ENCODE peak calls at places on chromosome 1, in seven cellular contexts. R is HCT116, D is GM12878, J is HepG2, O is SK-N-SH, Z is endothelial cell of umbilical vein, T is WTC11. P is an unnamed sample.

GRCh38 chr1:24900985-24901781 is 28.9 kb downstream of the RUNX3 start:
- DNase-seq in R (no peak), D (no peak), J (no peak), O (no peak), Z (no peak), T (no peak), P (no peak)

GRCh38 chr1:159483501-159483900 is 44.0 kb downstream of the OR10J1 start:
- DNase-seq in R (no peak), D (no peak), J (no peak), O (no peak), Z (no peak), T (no peak), P (no peak)

GRCh38 chr1:156533568-156534220 is 33.1 kb upstream of the MEF2D start:
- DNase-seq in R (no peak), D (no peak), J (no peak), O (no peak), Z (no peak), T (no peak), P (no peak)

GRCh38 chr1:97920275-97920831 is 481 bp downstream of the DPYD start:
- DNase-seq in R (no peak), D (no peak), J (peak), O (no peak), Z (peak), T (no peak), P (no peak)

GRCh38 chr1:52191395-52191965 is 49.6 kb downstream of the ZFYVE9 start:
- DNase-seq in R (no peak), D (no peak), J (no peak), O (no peak), Z (no peak), T (no peak), P (no peak)

GRCh38 chr1:243539636-243540035 is 283.8 kb downstream of the SDCCAG8 start:
- DNase-seq in R (no peak), D (no peak), J (no peak), O (no peak), Z (no peak), T (no peak), P (no peak)

GRCh38 chr1:109579496-109579895 is 31.1 kb downstream of the GNAI3 start:
- DNase-seq in R (no peak), D (no peak), J (no peak), O (no peak), Z (no peak), T (no peak), P (no peak)

GRCh38 chr1:165837838-165838364 is 10.5 kb downstream of the UCK2 start:
- DNase-seq in R (no peak), D (no peak), J (no peak), O (no peak), Z (peak), T (no peak), P (no peak)

GRCh38 chr1:74502432-74502831 is 10.0 kb downstream of the LRRC53 start:
- DNase-seq in R (no peak), D (no peak), J (peak), O (no peak), Z (peak), T (no peak), P (peak)

DNA sequence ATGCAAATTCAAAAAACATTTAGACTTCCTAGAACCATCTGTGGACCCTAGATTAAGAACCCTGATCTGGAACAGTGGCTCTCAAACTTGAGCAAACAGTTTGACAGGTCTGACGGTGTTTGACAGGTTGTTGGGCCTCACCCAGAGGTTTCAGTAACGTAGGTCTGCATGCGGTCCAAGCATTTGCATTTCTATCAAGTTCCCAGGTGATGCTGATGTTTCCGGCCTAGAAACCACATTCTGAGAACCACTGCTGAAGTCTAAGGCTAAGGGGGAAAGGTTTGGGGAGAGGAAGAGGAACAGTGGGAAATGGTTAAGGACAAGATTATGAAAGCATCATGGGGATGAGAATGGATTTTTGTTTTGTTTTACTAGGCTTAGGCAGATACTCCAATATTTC is 48.6 kb downstream of the MDM4 start:
- DNase-seq in R (no peak), D (peak), J (no peak), O (no peak), Z (no peak), T (no peak), P (no peak)
- TF ChIP-seq CTCF in R (no peak), D (no peak), J (no peak), O (no peak), Z (no peak), T (no peak), P (no peak)

GRCh38 chr1:9689971-9690381 is 38.4 kb downstream of the PIK3CD start:
- DNase-seq in R (no peak), D (no peak), J (no peak), O (peak), Z (peak), T (peak), P (no peak)
- TF ChIP-seq MAX in R (no peak), D (no peak), J (peak), O (no peak), Z (no peak), T (peak), P (no peak)

GRCh38 chr1:192506741-192507155 is 68.8 kb upstream of the RGS1 start:
- DNase-seq in R (peak), D (peak), J (peak), O (peak), Z (peak), T (no peak), P (peak)
- TF ChIP-seq CTCF in R (peak), D (peak), J (peak), O (peak), Z (peak), T (no peak), P (peak)

GRCh38 chr1:179247923-179248322 is 18.4 kb upstream of the ABL2 start:
- DNase-seq in R (no peak), D (no peak), J (no peak), O (no peak), Z (no peak), T (no peak), P (no peak)

GRCh38 chr1:179251675-179252074 is 22.2 kb upstream of the ABL2 start:
- DNase-seq in R (no peak), D (no peak), J (peak), O (peak), Z (peak), T (no peak), P (peak)

GRCh38 chr1:179252606-179253005 is 23.1 kb upstream of the ABL2 start:
- DNase-seq in R (no peak), D (no peak), J (no peak), O (no peak), Z (no peak), T (no peak), P (no peak)

DNA sequence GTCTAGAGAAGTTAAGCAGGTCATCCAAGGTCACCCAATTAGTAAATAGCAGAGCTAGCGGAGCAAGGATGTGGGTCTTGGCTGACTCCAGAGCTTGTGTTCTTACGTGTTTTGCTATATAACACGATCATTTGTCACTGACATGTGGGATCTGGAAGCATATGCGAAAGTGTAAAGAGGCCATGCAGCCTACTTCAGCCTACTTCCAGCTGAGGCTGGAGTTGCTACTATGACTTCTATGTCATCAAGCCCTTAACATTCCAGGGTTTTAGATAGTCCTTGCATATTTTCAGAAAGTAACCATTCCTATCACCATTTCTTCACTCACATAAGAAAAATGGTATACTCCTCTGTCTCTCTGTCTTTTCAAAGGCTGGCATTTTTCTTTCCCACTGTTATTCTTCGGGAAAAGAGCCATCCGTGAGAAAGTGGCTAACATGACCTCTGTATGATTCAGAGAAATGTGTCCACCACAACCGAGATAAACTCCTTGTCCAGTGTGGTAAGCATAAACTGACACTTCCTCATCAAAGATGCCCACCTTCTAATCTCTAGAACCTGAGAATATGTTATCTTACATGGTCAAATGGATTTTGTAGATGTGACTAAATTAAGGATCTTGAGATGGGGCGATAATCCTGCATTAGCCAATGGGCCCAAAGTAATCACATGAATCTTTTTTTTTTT is 24.0 kb upstream of the ABL2 start:
- DNase-seq in R (no peak), D (no peak), J (no peak), O (no peak), Z (no peak), T (no peak), P (no peak)
- TF ChIP-seq MAX in R (no peak), D (no peak), J (no peak), O (no peak), Z (no peak), T (no peak), P (no peak)

DNA sequence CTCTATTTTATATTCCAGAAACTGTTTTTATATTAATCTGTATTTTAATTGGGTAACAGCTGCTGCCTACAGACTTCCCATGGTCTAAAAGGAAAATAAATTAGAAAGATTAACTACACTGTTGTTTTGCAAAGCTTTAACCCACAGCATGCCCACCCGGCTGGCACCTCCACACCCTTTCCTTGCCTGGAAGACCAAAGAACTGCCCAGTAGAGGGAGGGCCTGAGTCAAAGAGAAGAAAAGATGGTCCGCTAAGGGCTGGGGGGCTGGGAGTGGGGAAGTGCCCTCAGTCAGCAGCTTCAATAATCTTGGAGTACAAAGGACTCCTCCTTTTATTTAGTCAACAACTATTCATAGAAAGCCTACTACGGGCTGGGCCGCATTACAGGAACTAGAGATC is 40.7 kb downstream of the ERI3 start:
- DNase-seq in R (no peak), D (no peak), J (no peak), O (no peak), Z (no peak), T (peak), P (no peak)
- TF ChIP-seq CTCF in R (no peak), D (no peak), J (peak), O (peak), Z (no peak), T (no peak), P (no peak)

DNA sequence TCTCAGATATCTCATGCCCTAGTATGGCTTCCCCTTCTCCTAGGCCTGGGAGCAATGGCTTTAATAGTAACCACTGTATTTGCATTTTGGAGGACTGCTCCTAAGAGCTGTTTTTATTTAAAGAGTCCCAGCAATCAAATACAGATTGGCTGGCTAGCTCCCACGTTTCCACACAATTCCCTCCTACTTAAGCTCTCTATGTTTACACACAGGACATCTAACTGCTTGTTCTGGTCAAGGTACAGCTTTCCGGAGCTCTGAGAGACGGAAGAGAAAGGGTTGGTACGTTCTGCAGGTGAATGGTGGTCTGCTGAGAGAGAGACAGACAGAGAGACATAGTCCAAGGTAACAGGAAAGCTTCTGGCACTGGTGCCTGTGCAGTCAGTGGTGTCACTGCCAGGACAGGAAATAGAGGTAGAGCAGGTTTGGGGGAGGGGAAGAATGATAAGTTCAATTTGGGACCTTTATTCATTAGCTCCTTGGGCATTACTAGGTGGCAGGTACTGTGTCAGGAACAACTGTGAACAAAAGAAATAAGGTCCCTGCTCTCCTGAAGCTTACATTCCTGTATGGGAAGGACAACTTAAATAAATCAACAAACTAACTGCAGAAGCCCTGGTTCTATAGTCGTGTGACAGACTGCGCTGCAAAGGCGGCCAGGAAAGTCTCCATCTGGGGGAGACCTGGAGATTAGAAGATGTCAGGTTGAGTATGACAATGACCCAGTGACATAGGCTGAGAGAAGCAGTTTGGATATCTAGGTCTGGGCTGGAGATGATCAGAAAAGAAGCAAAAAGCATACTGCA is 1.2 kb upstream of the SLC25A33 start:
- DNase-seq in R (no peak), D (no peak), J (peak), O (no peak), Z (no peak), T (no peak), P (no peak)
- TF ChIP-seq MAX in R (no peak), D (no peak), J (peak), O (no peak), Z (no peak), T (no peak), P (no peak)

DNA sequence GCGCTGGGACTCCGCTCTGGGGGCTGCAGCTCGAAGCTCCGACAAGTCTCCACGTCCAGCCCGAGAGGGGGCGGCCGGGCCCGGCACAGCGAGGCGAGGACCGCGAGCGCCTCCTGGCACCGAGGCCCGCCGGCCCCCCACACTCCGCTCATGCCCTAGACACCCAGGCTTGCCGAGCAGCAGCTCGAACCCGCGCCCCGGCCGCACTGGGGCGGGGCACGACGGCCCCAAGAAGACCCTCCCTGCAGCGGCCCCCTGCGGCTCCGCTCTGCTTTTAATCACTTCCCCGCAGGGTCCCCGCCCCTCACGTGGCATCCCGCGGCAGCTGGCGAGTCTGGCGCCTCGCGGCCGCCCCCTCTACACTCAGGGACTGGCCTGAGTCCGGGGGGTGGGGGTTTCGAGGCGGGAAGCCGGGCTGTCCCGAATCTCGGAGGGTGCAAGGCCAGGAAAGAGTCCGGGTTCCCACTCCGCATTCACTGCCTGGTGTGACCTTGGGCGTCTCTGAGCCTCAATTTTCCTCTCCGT is at the start of gene SYT6:
- DNase-seq in R (no peak), D (no peak), J (no peak), O (peak), Z (no peak), T (peak), P (no peak)
- TF ChIP-seq CTCF in R (no peak), D (no peak), J (no peak), O (peak), Z (no peak), T (no peak), P (no peak)

GRCh38 chr1:226217273-226217672 is 6.2 kb upstream of the MIXL1 start:
- DNase-seq in R (no peak), D (no peak), J (no peak), O (no peak), Z (no peak), T (no peak), P (no peak)
- TF ChIP-seq MAX in R (no peak), D (no peak), J (no peak), O (no peak), Z (no peak), T (no peak), P (no peak)

P was measured in NB4.